ENCODE peak calls at places on chromosomes 2 and 18, in four cellular contexts. C, L, B and S are unnamed samples.

GRCh38 chr2:195820373-195820772 is 163.3 kb downstream of the SLC39A10 start:
- DNase-seq in C (no peak), L (peak), B (no peak), S (no peak)

GRCh38 chr2:231617059-231617926 is 24.6 kb downstream of the TEX44 start:
- DNase-seq in C (no peak), L (peak), B (no peak), S (no peak)

GRCh38 chr2:151860210-151860609 is 32.0 kb upstream of the ARL5A start:
- DNase-seq in C (no peak), L (no peak), B (no peak), S (no peak)

GRCh38 chr18:74652392-74652988 is 54.8 kb downstream of the ZNF407 start:
- DNase-seq in C (no peak), L (peak), B (no peak), S (no peak)

GRCh38 chr2:12679550-12680072 is 37.1 kb upstream of the TRIB2 start:
- DNase-seq in C (no peak), L (no peak), B (no peak), S (no peak)

GRCh38 chr2:126370208-126370607 is 285.8 kb upstream of the GYPC start:
- DNase-seq in C (no peak), L (no peak), B (no peak), S (no peak)

GRCh38 chr2:127888772-127889171 is 3.0 kb upstream of the AMMECR1L start:
- DNase-seq in C (no peak), L (no peak), B (no peak), S (no peak)

GRCh38 chr2:127675335-127676261 is at the start of gene LIMS2:
- DNase-seq in C (peak), L (peak), B (no peak), S (no peak)

GRCh38 chr2:168740360-168740759 is 62.1 kb upstream of the NOSTRIN start:
- DNase-seq in C (no peak), L (peak), B (no peak), S (no peak)

GRCh38 chr2:102424754-102425153 is 1.8 kb downstream of the IL18RAP start:
- DNase-seq in C (no peak), L (no peak), B (no peak), S (no peak)

GRCh38 chr18:29188760-29189159 is 1011.8 kb upstream of the CDH2 start:
- DNase-seq in C (no peak), L (peak), B (no peak), S (no peak)

GRCh38 chr18:2939317-2939716 is 73.6 kb downstream of the LPIN2 start:
- DNase-seq in C (no peak), L (no peak), B (no peak), S (no peak)

GRCh38 chr2:219627105-219628100 is at the start of gene SLC4A3:
- DNase-seq in C (peak), L (peak), B (no peak), S (no peak)

GRCh38 chr2:12592296-12592695 is 124.4 kb upstream of the TRIB2 start:
- DNase-seq in C (no peak), L (no peak), B (no peak), S (no peak)

GRCh38 chr18:57353940-57354461 is 1.6 kb downstream of the ST8SIA3 start:
- DNase-seq in C (peak), L (peak), B (no peak), S (no peak)

GRCh38 chr2:239318790-239319189 is 82.0 kb downstream of the HDAC4 start:
- DNase-seq in C (no peak), L (peak), B (no peak), S (no peak)

GRCh38 chr2:187547353-187547979 is 6.8 kb downstream of the TFPI start:
- DNase-seq in C (peak), L (peak), B (no peak), S (peak)

GRCh38 chr18:48675330-48675761 is 136.5 kb downstream of the CTIF start:
- DNase-seq in C (peak), L (peak), B (peak), S (peak)

GRCh38 chr2:45412754-45413379 is 198.2 kb downstream of the SRBD1 start:
- DNase-seq in C (no peak), L (peak), B (no peak), S (no peak)

GRCh38 chr2:65663831-65664407 is 231.5 kb upstream of the SPRED2 start:
- DNase-seq in C (no peak), L (no peak), B (no peak), S (no peak)

GRCh38 chr2:241315879-241316700 is at the start of gene SEPTIN2:
- DNase-seq in C (no peak), L (peak), B (peak), S (no peak)

GRCh38 chr18:5970032-5970431 is 74.7 kb upstream of the TMEM200C start:
- DNase-seq in C (no peak), L (no peak), B (no peak), S (no peak)

DNA sequence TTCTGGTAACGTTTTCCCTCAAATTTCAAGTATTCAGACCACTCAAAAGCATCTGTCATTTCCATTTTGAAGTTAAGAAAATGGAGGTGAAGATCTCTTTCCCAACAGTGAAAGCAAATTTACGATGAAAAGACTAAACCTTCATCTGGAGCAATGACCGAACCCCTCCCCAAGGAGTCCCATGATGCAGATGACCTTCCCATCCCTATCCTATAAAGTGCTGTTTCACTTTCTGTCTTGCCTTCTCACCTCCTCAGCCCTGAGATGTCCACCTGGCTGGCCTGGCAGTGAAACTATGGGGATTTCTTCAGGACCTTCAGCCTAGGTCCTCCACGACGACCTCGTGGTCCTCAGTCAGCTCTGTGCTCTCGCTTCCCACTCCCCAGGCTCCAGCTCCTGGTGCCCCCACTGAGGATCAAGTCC is 925 bp upstream of the NPC1 start:
- DNase-seq in C (no peak), L (no peak), B (no peak), S (no peak)
- H3K27ac ChIP-seq in C (no peak), L (no peak), B (peak), S (peak)

GRCh38 chr2:26970928-26971627 is 641 bp downstream of the MAPRE3 start:
- DNase-seq in C (no peak), L (peak), B (no peak), S (no peak)
- H3K27ac ChIP-seq in C (peak), L (no peak), B (peak), S (peak)

GRCh38 chr2:6986251-6986893 is 69.2 kb downstream of the RNF144A start:
- DNase-seq in C (peak), L (no peak), B (no peak), S (no peak)
- H3K27ac ChIP-seq in C (peak), L (no peak), B (no peak), S (no peak)

DNA sequence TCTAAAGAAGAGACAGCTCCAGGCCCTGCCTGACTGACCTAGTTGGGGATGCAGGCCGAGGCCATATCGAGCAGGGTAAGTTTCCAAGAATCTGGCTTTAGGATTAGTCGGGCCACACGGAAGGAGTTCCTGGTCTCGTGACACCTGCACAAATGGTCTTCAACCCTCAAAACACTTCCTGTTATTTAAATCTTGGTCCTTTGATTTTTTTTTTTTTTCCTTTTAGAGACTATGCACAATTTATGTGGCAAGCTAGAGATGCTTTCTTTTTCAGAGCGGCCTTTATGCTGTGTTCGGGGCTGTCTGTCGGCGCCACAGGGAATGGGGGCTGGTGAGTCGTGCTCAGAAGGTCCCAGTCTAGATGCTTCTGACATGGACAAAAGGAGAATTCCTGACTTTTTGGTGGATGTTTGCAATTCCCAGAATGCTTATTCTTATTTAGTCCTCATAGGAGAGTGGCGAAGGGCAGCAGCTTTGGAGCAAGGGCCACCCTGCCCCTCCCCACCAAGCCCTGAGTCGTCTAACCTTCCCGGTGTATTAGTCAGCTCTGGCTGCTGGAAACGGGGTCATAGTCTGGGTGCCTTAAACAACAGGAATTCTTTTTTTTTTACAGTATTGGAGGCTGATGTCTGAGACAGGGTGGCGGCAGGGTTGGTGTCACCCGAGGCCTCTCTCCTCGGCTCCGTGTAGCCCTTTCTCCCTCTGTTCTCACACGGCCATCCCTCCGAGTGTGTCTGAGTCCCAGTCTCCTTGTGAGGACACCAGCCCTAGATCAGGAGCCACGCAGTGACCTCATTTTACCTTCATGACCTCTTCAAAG is 27.4 kb downstream of the HPCAL1 start:
- DNase-seq in C (no peak), L (peak), B (peak), S (no peak)
- H3K27ac ChIP-seq in C (peak), L (peak), B (peak), S (no peak)

DNA sequence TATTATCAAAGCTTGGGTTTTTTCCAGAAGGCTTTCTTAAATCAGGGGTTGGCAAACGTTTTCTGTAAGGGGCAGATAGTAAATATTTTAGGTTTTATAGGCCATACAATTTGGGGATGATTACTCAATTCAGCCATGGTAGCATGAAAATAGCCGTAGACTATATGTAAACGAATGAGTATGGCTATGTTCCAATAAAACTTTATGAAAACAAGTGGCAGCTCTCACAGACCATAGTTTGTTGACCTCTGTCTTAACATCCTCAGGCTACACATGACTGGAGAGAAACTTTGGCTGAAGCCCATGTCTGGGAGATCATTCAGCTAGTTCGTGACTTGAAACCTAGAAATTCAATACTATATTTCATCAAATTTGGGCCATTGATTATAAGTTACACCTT is 30.2 kb downstream of the UGP2 start:
- DNase-seq in C (no peak), L (peak), B (no peak), S (no peak)
- H3K27ac ChIP-seq in C (no peak), L (no peak), B (no peak), S (no peak)

GRCh38 chr2:206790311-206790935 is 25.0 kb downstream of the FASTKD2 start:
- DNase-seq in C (no peak), L (peak), B (no peak), S (no peak)
- H3K27ac ChIP-seq in C (no peak), L (no peak), B (no peak), S (no peak)